ENCODE peak calls at places on chromosomes 16 and 17, in six cellular contexts. Z, R, S, V, L and I are unnamed samples. For H3K4me1, the result is how much of the 10 kb centered on the place peaks cover.

GRCh38 chr17:82807562-82807961 is 32.3 kb downstream of the ZNF750 start:
- DNase-seq in L (no peak), Z (no peak), R (no peak), S (no peak), V (no peak), I (no peak)

GRCh38 chr17:47265983-47266541 is 12.4 kb downstream of the ITGB3 start:
- DNase-seq in V (no peak), S (no peak), L (no peak), R (no peak), Z (peak), I (no peak)

GRCh38 chr16:66913081-66913480 is 5.6 kb downstream of the CDH16 start:
- DNase-seq in V (no peak), L (no peak), Z (no peak), S (no peak), R (no peak), I (no peak)

GRCh38 chr17:74769266-74769855 is 6.8 kb downstream of the NAT9 start:
- DNase-seq in S (no peak), L (no peak), R (no peak), V (no peak), Z (no peak), I (no peak)

GRCh38 chr17:65332375-65332774 is 195.2 kb downstream of the RGS9 start:
- DNase-seq in L (no peak), Z (no peak), V (no peak), S (no peak), R (no peak), I (no peak)

GRCh38 chr17:80861892-80862291 is 129.7 kb upstream of the CHMP6 start:
- DNase-seq in L (peak), S (no peak), Z (no peak), R (no peak), V (no peak), I (no peak)

GRCh38 chr16:7653746-7654145 is 321.1 kb downstream of the RBFOX1 start:
- DNase-seq in S (no peak), Z (no peak), V (no peak), L (no peak), R (no peak), I (no peak)

GRCh38 chr17:37648555-37648954 is 5.3 kb upstream of the DDX52 start:
- DNase-seq in L (no peak), V (no peak), R (no peak), S (no peak), Z (no peak), I (no peak)

GRCh38 chr16:67943619-67944503 is at the start of gene LCAT:
- DNase-seq in Z (no peak), S (no peak), L (peak), R (no peak), V (no peak), I (no peak)

GRCh38 chr17:14297161-14297851 is 3.6 kb upstream of the HS3ST3B1 start:
- DNase-seq in R (peak), S (no peak), V (peak), Z (no peak), L (no peak), I (no peak)

GRCh38 chr16:12111819-12112218 is 135.3 kb downstream of the SNX29 start:
- DNase-seq in S (no peak), Z (no peak), V (no peak), R (no peak), L (no peak), I (no peak)

GRCh38 chr16:85829751-85830445 is 30.4 kb downstream of the COX4I1 start:
- DNase-seq in Z (no peak), V (no peak), S (no peak), L (no peak), R (no peak), I (no peak)

GRCh38 chr16:23976091-23977001 is 140.6 kb downstream of the PRKCB start:
- DNase-seq in S (no peak), Z (no peak), R (no peak), V (no peak), L (no peak), I (no peak)

GRCh38 chr16:55291847-55292246 is 32.2 kb upstream of the IRX6 start:
- DNase-seq in V (no peak), R (no peak), L (no peak), S (no peak), Z (no peak), I (no peak)

GRCh38 chr16:9088848-9089247 is 2.6 kb upstream of the HAPSTR1 start:
- DNase-seq in Z (no peak), R (no peak), L (no peak), S (no peak), V (no peak), I (no peak)

GRCh38 chr17:67049025-67049739 is 4.8 kb downstream of the CACNG1 start:
- DNase-seq in R (no peak), L (no peak), Z (no peak), V (no peak), S (no peak), I (no peak)

GRCh38 chr17:6686026-6686425 is 27.1 kb downstream of the SLC13A5 start:
- DNase-seq in V (no peak), Z (no peak), R (no peak), L (no peak), S (no peak), I (no peak)

GRCh38 chr17:1783271-1783670 is 21.4 kb downstream of the SERPINF1 start:
- DNase-seq in Z (no peak), R (no peak), S (no peak), L (no peak), V (no peak), I (no peak)

GRCh38 chr17:1776328-1776727 is 14.5 kb downstream of the SERPINF1 start:
- DNase-seq in S (no peak), V (no peak), R (no peak), L (no peak), Z (no peak), I (no peak)

GRCh38 chr17:1782171-1782567 is 20.3 kb downstream of the SERPINF1 start:
- DNase-seq in L (no peak), V (no peak), R (no peak), S (no peak), Z (no peak), I (no peak)

GRCh38 chr17:1776857-1777256 is 15.0 kb downstream of the SERPINF1 start:
- DNase-seq in V (no peak), Z (no peak), S (no peak), R (no peak), L (no peak), I (no peak)

DNA sequence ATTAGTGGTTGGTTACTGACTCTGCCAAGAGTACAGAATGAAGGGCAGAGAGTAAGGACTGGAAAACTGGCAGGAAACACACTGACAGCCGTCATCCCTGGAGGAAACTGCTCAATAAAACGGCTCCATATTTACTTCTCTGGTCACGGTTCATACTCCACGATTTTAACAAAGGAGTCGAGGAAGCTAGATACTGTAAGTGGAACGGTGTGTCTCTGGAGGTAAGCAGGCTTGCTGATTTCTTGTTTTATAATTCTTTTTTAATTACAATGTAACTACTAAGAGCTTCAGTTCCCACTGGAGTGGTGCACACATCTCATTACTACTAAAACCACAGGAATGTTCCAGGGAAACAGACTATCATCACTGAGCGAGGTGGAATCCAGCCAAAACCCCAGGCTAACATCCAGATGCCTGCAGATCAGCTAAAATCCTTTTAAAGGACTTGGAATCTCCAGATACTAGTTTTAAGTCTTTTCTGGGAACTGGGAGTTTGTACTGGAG is 17.8 kb downstream of the SERPINF1 start:
- DNase-seq in L (peak), R (no peak), Z (no peak), S (no peak), V (no peak), I (no peak)
- H3K27ac ChIP-seq in L (peak), R (peak), Z (peak), S (peak), V (no peak), I (no peak)

GRCh38 chr16:47779201-47780016 is 318.3 kb downstream of the PHKB start:
- DNase-seq in S (no peak), R (no peak), V (no peak), Z (no peak), L (no peak), I (no peak)
- H3K4me3 ChIP-seq in S (peak), R (no peak), V (no peak), Z (peak), L (no peak), I (no peak)

DNA sequence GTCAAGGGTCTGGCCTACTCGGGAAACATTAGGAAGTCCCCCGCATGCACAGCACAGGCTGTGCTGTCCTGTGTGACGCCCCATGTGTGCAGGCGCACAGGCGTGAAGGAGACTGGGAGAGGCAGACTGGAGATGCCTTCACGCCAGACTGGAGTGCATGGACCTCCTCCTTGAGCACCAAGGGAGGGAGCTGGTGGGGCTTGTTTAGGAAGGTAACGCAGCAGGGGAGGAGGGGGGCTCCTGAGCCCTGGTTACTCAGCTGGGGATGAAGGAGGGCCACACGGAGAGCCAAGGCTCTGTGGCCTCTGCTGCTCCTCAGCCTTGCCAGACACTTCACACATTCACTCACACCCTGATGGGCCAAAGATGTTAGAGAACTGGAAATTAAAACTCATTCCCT is 7.7 kb downstream of the HSDL1 start:
- DNase-seq in L (no peak), S (no peak), Z (no peak), V (no peak), R (no peak), I (no peak)
- H3K4me1 ChIP-seq in L (under half), S (under half), Z (under half), V (under half), R (under half), I (under half)

DNA sequence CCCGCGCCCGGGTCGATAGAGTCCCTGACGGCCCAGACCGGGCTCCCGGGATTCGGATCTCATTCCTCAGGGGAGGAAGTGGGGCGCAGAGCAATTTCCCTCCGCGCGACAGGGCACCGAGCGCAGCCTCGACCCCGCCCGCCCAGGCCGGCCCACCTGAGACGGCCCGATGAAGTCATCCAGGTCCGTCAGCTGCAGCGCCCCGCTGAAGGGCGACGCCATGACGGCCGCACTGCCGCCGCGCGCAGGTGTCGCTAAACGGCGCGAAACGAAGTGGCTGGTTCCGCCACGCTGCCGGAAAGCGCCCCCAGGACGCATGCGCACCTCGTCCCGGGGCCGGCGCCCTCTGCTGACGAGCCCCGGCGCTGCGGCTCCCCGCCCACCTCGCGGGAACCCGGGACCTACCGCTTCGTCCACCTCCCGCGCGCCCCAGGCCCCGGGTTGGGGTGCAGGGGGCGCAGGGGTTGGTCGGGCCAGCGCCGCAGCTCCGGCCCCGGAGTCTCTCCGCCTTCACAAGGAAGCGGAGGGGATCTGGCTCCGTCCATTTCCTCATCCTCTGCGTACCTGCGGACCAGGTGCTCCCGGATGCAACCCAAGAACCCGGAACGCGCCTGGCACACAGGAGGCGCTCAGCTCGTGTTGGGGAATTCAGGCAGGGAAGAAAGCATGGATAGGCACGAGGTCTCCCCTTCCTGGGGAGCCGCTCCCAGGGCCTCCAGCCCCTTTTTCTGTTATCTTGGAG is at the start of gene CIAO3:
- DNase-seq in Z (peak), R (peak), V (peak), S (no peak), L (peak), I (no peak)
- H3K27ac ChIP-seq in Z (no peak), R (peak), V (no peak), S (peak), L (peak), I (no peak)

DNA sequence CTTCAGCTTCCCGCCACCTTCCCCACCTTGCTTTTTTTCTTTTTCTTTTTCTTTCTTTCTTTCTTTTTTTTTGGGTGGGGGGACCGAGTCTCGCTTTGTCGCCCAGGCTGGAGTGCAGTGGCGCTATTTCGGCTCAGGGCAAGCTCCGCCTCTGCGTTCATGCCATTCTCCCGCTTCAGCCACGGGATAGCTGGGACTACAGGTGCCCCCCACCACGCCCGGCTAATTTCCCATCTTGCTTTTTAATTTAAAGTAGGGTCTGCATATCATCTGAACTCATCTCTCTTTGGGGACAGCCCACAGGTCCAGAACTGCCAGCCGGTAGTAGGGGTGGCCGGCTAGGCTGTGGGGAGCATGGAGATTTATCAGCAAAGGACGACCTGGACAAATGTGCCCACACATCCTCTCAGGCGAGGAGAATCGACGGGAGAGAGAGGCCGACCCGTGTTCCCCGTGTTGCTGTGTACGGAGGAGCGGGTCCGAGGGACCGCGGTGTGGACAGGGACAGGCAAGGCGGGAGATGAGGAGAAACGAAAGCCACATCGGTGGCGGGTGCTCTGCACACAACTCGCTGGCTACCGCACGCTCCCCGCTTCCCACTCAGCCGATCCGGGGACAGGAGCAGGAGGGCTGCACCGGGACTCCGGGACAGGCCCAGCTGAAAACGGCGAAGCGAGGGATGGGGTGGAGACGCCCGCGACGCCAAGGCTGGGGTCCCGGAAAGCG is 2.4 kb downstream of the MT1M start:
- DNase-seq in L (no peak), S (no peak), Z (no peak), V (no peak), R (no peak), I (no peak)
- H3K4me3 ChIP-seq in L (no peak), S (peak), Z (peak), V (peak), R (no peak), I (peak)

GRCh38 chr16:69329369-69330285 is 761 bp downstream of the PDF start:
- DNase-seq in Z (no peak), L (peak), S (no peak), R (peak), V (no peak), I (no peak)
- H3K4me1 ChIP-seq in Z (under half), L (under half), S (half or more), R (under half), V (under half), I (under half)